ENCODE peak calls at places on chromosomes 16 and 17, in eight cellular contexts. D is ovary; R is mucosa of gallbladder; L is OCI-LY7; H is activated CD4-positive, alpha-beta T cell treated with anti-CD3 and anti-CD28 coated beads, Interleukin-2, amount 50 U/mL, for 1 hour; X is activated B cell treated with CpG ODN at 0.5 μM for 24 hours; Q is EH; O is AG10803. M is an unnamed sample.

GRCh38 chr17:73390851-73391250 is 79.0 kb upstream of the CDC42EP4 start:
- DNase-seq in D (no peak), R (no peak), L (no peak), H (no peak), X (no peak), Q (no peak), O (no peak), M (peak)

GRCh38 chr16:28098959-28099945 is 35.7 kb upstream of the GSG1L start:
- DNase-seq in D (no peak), R (no peak), L (no peak), H (no peak), X (no peak), Q (no peak), O (no peak), M (no peak)

GRCh38 chr17:37488009-37488604 is 1.6 kb upstream of the DUSP14 start:
- DNase-seq in D (no peak), R (peak), L (no peak), H (no peak), X (no peak), Q (peak), O (peak), M (no peak)

GRCh38 chr17:7632492-7632894 is 2.6 kb downstream of the SHBG start:
- DNase-seq in D (no peak), R (no peak), L (peak), H (peak), X (no peak), Q (peak), O (peak), M (no peak)

GRCh38 chr16:67009158-67009557 is 19.8 kb upstream of the CBFB start:
- DNase-seq in D (no peak), R (no peak), L (no peak), H (no peak), X (no peak), Q (no peak), O (no peak), M (no peak)

GRCh38 chr16:53792161-53792951 is 88.4 kb downstream of the FTO start:
- DNase-seq in D (no peak), R (no peak), L (no peak), H (no peak), X (no peak), Q (no peak), O (no peak), M (no peak)

GRCh38 chr17:49353607-49354006 is 8.4 kb downstream of the ZNF652 start:
- DNase-seq in D (no peak), R (no peak), L (no peak), H (no peak), X (no peak), Q (no peak), O (no peak), M (no peak)

GRCh38 chr16:85324506-85324905 is 212.2 kb upstream of the CIBAR2 start:
- DNase-seq in D (no peak), R (no peak), L (no peak), H (no peak), X (no peak), Q (no peak), O (no peak), M (no peak)

GRCh38 chr17:16442594-16443389 is 27.4 kb downstream of the TRPV2 start:
- DNase-seq in D (no peak), R (no peak), L (no peak), H (no peak), X (no peak), Q (peak), O (peak), M (no peak)

GRCh38 chr17:81868674-81869220 is 2.4 kb downstream of the ARHGDIA start:
- DNase-seq in D (peak), R (no peak), L (peak), H (no peak), X (no peak), Q (peak), O (peak), M (no peak)

GRCh38 chr17:39244600-39245570 is 19.1 kb upstream of the STAC2 start:
- DNase-seq in D (peak), R (peak), L (peak), H (peak), X (peak), Q (peak), O (peak), M (peak)

M was measured in Right ventricle myocardium inferior.